ENCODE peak calls at places on chromosomes 16 and 17, in six cellular contexts. D is CD8-positive, alpha-beta T cell; M is PC-9; U is MG63; P is adrenal gland; Z is AG10803. T is an unnamed sample.
A peak's percentile ranks its signal among the peaks of the same experiment; 100 is the strongest.

GRCh38 chr16:19283637-19284036 is 1.9 kb upstream of the CLEC19A start:
- DNase-seq in D (no peak), M (peak; percentile 33), U (no peak), P (no peak), Z (no peak), T (no peak)

GRCh38 chr16:27920391-27920891 is 143.1 kb downstream of the GSG1L start:
- DNase-seq in D (no peak), M (peak; percentile 18), U (peak; percentile 23), P (no peak), Z (no peak), T (peak; percentile 87)

GRCh38 chr16:83549836-83550569 is 257.8 kb upstream of the HSBP1 start:
- DNase-seq in D (no peak), M (no peak), U (no peak), P (no peak), Z (peak; percentile 29), T (no peak)

GRCh38 chr17:31274252-31274651 is 22.8 kb downstream of the OMG start:
- DNase-seq in D (no peak), M (no peak), U (no peak), P (no peak), Z (peak; percentile 88), T (no peak)

GRCh38 chr16:46768809-46769208 is 20.7 kb upstream of the MYLK3 start:
- DNase-seq in D (no peak), M (no peak), U (no peak), P (no peak), Z (no peak), T (no peak)

GRCh38 chr17:21039839-21040575 is 2.8 kb downstream of the USP22 start:
- DNase-seq in D (no peak), M (no peak), U (no peak), P (no peak), Z (peak; percentile 55), T (no peak)

GRCh38 chr16:56246051-56246817 is 54.9 kb downstream of the GNAO1 start:
- DNase-seq in D (no peak), M (peak; percentile 91), U (peak; percentile 82), P (no peak), Z (peak; percentile 10), T (peak; percentile 91)

GRCh38 chr17:159609-160008 is 21.8 kb downstream of the DOC2B start:
- DNase-seq in D (no peak), M (no peak), U (no peak), P (no peak), Z (no peak), T (no peak)

GRCh38 chr17:11742891-11743290 is 144.6 kb downstream of the DNAH9 start:
- DNase-seq in D (no peak), M (no peak), U (no peak), P (no peak), Z (no peak), T (no peak)

GRCh38 chr16:15907863-15908478 is 19.6 kb upstream of the CEP20 start:
- DNase-seq in D (no peak), M (peak; percentile 25), U (peak; percentile 50), P (no peak), Z (peak; percentile 13), T (peak; percentile 74)

GRCh38 chr16:894841-895240 is 75.9 kb downstream of the LMF1 start:
- DNase-seq in D (no peak), M (no peak), U (no peak), P (no peak), Z (no peak), T (no peak)

GRCh38 chr16:84239910-84240309 is at the start of gene KCNG4:
- DNase-seq in D (no peak), M (no peak), U (no peak), P (peak; percentile 18), Z (no peak), T (peak; percentile 68)

GRCh38 chr17:32627233-32628008 is 140.6 kb downstream of the CDK5R1 start:
- DNase-seq in D (no peak), M (no peak), U (no peak), P (peak; percentile 34), Z (peak; percentile 10), T (no peak)

GRCh38 chr17:81404557-81405165 is 9.4 kb downstream of the BAHCC1 start:
- DNase-seq in D (no peak), M (no peak), U (no peak), P (no peak), Z (no peak), T (no peak)

GRCh38 chr16:86740817-86741799 is 162.8 kb downstream of the FOXL1 start:
- DNase-seq in D (no peak), M (no peak), U (peak; percentile 82), P (no peak), Z (peak; percentile 70), T (no peak)

GRCh38 chr17:30520882-30521281 is 43.7 kb downstream of the GOSR1 start:
- DNase-seq in D (no peak), M (no peak), U (no peak), P (no peak), Z (peak; percentile 8), T (no peak)

GRCh38 chr17:8108972-8109668 is 9.2 kb downstream of the ALOXE3 start:
- DNase-seq in D (no peak), M (no peak), U (no peak), P (no peak), Z (no peak), T (no peak)

GRCh38 chr17:77957215-77957868 is 1.2 kb upstream of the TNRC6C start:
- DNase-seq in D (no peak), M (no peak), U (no peak), P (no peak), Z (peak; percentile 28), T (no peak)

GRCh38 chr16:68785715-68786114 is 48.6 kb downstream of the CDH1 start:
- DNase-seq in D (no peak), M (no peak), U (no peak), P (no peak), Z (no peak), T (no peak)

GRCh38 chr17:40605301-40605700 is 40.0 kb upstream of the CCR7 start:
- DNase-seq in D (no peak), M (no peak), U (no peak), P (no peak), Z (no peak), T (no peak)

GRCh38 chr17:4480929-4481898 is 17.5 kb upstream of the SPNS2 start:
- DNase-seq in D (peak; percentile 40), M (no peak), U (no peak), P (no peak), Z (no peak), T (no peak)

GRCh38 chr17:67467500-67468481 is 90.7 kb downstream of the PITPNC1 start:
- DNase-seq in D (no peak), M (no peak), U (no peak), P (no peak), Z (peak; percentile 58), T (peak; percentile 29)

DNA sequence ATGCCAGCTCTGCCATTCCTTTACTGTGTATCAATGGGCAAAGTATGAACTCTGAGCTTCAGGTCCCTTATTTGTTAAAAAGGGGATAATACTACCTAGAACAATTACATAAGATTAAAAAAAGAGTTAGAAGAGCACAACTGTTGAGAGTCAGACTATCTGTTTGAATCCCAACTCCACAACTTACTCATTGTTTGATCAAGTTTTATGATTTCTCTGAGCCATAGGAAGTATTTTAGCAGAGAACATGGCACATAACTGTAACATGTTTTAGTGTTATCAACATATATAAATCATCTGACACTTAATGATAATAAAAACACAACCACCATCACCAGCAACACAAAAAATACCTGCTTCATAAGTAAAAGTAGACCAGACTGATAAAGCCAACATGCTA is 421.3 kb downstream of the ZFHX3 start:
- DNase-seq in D (no peak), M (no peak), U (no peak), P (no peak), Z (no peak), T (no peak)
- H3K4me3 ChIP-seq in D (no peak overlapping the region), M (peak overlapping the region; percentile 65), U (no peak overlapping the region), P (no peak overlapping the region), Z (no peak overlapping the region), T (no peak overlapping the region)

DNA sequence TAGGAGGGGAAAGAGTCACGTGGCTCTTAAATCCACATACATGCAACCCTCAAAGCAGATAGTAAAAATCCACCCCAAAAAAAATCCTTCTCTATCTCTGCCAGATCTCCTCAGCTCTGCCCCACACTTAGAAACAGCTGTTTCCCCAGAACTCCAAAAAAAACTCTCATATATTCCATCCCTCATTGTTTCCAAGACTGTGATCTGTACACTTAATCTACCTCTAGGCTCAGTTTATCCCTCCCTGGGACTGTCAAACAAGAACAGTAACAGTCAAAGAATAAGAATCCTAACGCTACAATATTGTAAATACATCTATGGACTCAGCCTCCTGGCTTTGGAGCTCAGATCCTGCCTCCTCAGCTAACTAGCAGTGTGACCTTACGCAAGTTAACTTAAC is 11.6 kb downstream of the CUEDC1 start:
- DNase-seq in D (no peak), M (no peak), U (no peak), P (no peak), Z (peak; percentile 16), T (no peak)
- H3K4me3 ChIP-seq in D (no peak overlapping the region), M (no peak overlapping the region), U (no peak overlapping the region), P (no peak overlapping the region), Z (no peak overlapping the region), T (no peak overlapping the region)

DNA sequence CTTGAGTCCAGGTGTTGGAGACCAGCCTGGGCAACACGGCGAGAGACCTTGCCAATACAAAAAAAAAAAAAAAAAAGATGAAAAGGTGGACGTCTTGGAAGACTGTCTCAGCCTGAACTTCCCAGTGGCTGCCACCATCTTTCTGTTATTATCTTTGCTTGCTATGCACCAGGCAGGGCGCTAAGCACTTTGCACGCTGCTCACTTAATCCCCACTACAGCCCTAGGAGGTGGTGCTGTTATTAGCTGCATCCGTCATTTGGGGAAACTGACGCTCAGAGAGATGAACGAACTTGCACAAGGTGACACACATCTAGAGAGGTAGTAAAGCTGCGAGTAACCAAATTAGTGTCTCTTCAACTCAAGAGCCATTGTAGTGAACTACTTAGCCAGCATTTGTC is 708 bp upstream of the CPPED1 start:
- DNase-seq in D (no peak), M (no peak), U (no peak), P (no peak), Z (no peak), T (no peak)
- H3K4me3 ChIP-seq in D (peak overlapping the region; percentile 71), M (peak overlapping the region; percentile 97), U (peak overlapping the region; percentile 81), P (no peak overlapping the region), Z (peak overlapping the region; percentile 97), T (no peak overlapping the region)

GRCh38 chr16:89048871-89049422 is 44.7 kb upstream of the ACSF3 start:
- DNase-seq in D (no peak), M (no peak), U (no peak), P (no peak), Z (no peak), T (peak; percentile 12)

GRCh38 chr16:89051521-89052166 is 42.0 kb upstream of the ACSF3 start:
- DNase-seq in D (no peak), M (no peak), U (no peak), P (no peak), Z (no peak), T (peak; percentile 29)

GRCh38 chr16:89050868-89051311 is 42.8 kb upstream of the ACSF3 start:
- DNase-seq in D (no peak), M (no peak), U (no peak), P (no peak), Z (no peak), T (peak; percentile 15)

GRCh38 chr16:89049484-89050118 is 44.1 kb upstream of the ACSF3 start:
- DNase-seq in D (no peak), M (no peak), U (no peak), P (no peak), Z (peak; percentile 13), T (peak; percentile 42)

GRCh38 chr16:89050119-89050867 is 43.4 kb upstream of the ACSF3 start:
- DNase-seq in D (no peak), M (no peak), U (no peak), P (no peak), Z (no peak), T (peak; percentile 12)
- H3K4me3 ChIP-seq in D (no peak overlapping the region), M (no peak overlapping the region), U (no peak overlapping the region), P (no peak overlapping the region), Z (no peak overlapping the region), T (no peak overlapping the region)

GRCh38 chr17:43465049-43465448 is 18.7 kb upstream of the DHX8 start:
- DNase-seq in D (no peak), M (no peak), U (no peak), P (no peak), Z (no peak), T (no peak)
- H3K4me3 ChIP-seq in D (no peak overlapping the region), M (no peak overlapping the region), U (no peak overlapping the region), P (no peak overlapping the region), Z (no peak overlapping the region), T (no peak overlapping the region)

T was measured in BE2C.